ENCODE peak calls at places on chromosome 17, in six cellular contexts. X is A549, A is endothelial cell of umbilical vein, Y is GM12878, C is K562, V is HepG2. W is an unnamed sample.

GRCh38 chr17:80872999-80873951 is 118.4 kb upstream of the CHMP6 start:
- DNase-seq in X (peak), A (no peak), Y (no peak), C (no peak), V (no peak), W (peak)

GRCh38 chr17:71709974-71710373 is 410.8 kb upstream of the SOX9 start:
- DNase-seq in X (no peak), A (no peak), Y (no peak), C (no peak), V (no peak), W (no peak)

GRCh38 chr17:1040216-1040600 is 43.3 kb downstream of the TIMM22 start:
- DNase-seq in X (no peak), A (no peak), Y (no peak), C (no peak), V (peak), W (no peak)

GRCh38 chr17:44733753-44734152 is 25.0 kb upstream of the ADAM11 start:
- DNase-seq in X (peak), A (no peak), Y (no peak), C (no peak), V (peak), W (peak)

GRCh38 chr17:80944326-80944725 is 47.3 kb upstream of the CHMP6 start:
- DNase-seq in X (no peak), A (no peak), Y (no peak), C (no peak), V (no peak), W (no peak)

GRCh38 chr17:27546624-27547300 is 84.2 kb upstream of the LGALS9 start:
- DNase-seq in X (no peak), A (no peak), Y (peak), C (no peak), V (no peak), W (no peak)

GRCh38 chr17:65115721-65116312 is 21.4 kb upstream of the RGS9 start:
- DNase-seq in X (no peak), A (no peak), Y (no peak), C (no peak), V (no peak), W (no peak)

GRCh38 chr17:33526753-33527152 is 233.7 kb upstream of the ASIC2 start:
- DNase-seq in X (no peak), A (no peak), Y (no peak), C (no peak), V (no peak), W (no peak)

GRCh38 chr17:36949461-36949927 is 740 bp downstream of the AATF start:
- DNase-seq in X (no peak), A (no peak), Y (no peak), C (no peak), V (peak), W (no peak)

GRCh38 chr17:67575325-67575724 is 142.4 kb upstream of the NOL11 start:
- DNase-seq in X (no peak), A (no peak), Y (peak), C (no peak), V (peak), W (no peak)

GRCh38 chr17:79777166-79777843 is 643 bp upstream of the CBX2 start:
- DNase-seq in X (peak), A (peak), Y (no peak), C (peak), V (peak), W (peak)

GRCh38 chr17:79776378-79777165 is 1.4 kb upstream of the CBX2 start:
- DNase-seq in X (peak), A (peak), Y (no peak), C (no peak), V (peak), W (peak)

GRCh38 chr17:79778504-79779087 is 648 bp downstream of the CBX2 start:
- DNase-seq in X (no peak), A (no peak), Y (no peak), C (no peak), V (no peak), W (peak)

GRCh38 chr17:79779088-79779529 is 1.2 kb downstream of the CBX2 start:
- DNase-seq in X (no peak), A (no peak), Y (no peak), C (peak), V (no peak), W (peak)

DNA sequence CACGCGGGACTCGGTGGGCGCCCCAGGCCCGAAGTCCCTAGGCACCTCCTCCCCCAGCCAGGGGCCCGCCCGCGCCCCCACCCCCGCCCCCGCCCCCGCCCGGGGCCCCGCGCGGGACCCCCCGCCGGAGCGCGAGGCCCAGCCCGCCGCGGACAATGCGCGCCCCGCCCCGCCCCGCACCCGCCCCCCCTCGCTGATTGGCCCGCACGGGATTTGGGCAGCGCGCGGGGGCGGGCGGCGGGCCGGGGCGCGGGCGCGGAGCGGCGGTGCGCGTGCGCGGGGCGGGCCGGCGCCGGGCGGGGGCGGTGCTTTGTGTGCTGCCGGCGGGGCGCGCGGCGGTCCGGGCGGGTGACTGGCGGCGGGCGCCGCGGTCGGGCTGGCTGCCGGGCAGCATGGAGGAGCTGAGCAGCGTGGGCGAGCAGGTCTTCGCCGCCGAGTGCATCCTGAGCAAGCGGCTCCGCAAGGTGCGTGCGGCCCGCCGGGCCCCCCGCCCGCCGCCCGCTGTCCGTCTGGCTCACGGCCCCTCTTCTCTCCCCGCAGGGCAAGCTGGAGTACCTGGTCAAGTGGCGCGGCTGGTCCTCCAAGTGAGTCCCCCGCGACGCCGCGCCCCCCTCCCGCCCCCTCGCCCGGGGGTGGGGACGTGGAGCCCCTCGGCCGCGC is at the start of gene CBX2:
- DNase-seq in X (peak), A (peak), Y (no peak), C (peak), V (peak), W (peak)
- TF ChIP-seq CTCF in X (no peak), A (no peak), Y (no peak), C (no peak), V (no peak), W (no peak)

DNA sequence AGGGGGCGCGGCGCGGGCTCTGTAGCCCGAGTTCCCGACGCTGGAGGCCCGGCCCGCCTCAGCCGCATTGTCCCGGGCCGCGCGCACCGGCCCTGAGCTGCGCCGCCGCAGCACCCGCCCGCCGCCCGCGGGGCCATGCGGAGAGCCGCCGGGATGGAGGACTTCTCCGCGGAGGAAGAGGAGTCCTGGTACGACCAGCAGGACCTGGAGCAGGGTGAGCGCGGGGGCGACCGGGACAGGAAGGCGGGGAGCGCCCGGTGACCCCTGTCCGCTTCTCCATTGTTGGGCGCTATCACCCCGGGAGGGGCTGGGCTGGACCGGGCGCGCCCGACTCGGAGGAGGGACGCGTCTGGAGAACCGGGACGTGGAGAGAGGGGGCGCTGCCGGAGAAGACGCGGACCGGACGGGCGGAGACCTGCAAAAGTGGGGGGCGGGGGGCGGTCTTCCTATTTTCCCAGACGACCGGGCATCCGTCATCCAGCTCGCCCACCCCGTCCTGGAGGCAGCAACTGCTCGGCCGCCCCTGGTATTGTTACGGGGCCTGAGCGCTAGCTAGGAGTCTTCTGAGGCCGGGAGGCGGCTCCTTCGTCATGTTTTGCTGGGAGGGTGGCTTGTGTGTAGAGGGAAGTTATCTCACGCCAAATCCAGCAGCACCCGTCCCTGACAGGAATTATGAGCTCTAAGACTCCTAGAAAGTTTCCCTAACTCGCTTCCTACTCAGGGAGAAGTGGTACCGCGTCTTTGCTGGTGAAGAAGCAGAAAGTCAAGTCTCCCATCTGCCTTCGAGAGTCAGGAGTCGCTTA is 678 bp downstream of the CDR2L start:
- DNase-seq in X (no peak), A (peak), Y (no peak), C (peak), V (no peak), W (peak)
- TF ChIP-seq MYC in X (peak), A (no peak), Y (no peak), C (no peak), V (no peak), W (no peak)

DNA sequence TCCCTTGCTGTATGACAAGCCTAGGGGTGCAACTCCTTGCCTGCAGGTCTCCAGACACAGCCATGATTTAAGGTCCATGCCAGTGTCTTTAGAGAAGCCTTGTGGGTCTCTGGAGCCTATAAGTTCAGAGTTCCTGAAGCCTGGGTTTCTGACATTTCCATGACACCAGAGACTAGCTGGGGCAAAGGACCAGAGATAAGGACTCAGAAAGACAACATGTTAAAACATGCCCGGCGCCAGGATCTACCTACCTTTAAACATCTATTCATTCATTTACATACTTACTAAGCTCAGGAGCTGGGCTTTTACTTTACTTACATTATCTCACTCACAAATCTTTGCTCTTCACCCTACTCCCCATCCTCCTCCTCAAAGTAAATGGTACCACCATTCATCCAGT is 1.5 kb downstream of the MRPL27 start:
- DNase-seq in X (no peak), A (no peak), Y (no peak), C (no peak), V (no peak), W (no peak)
- H3K4me3 ChIP-seq in X (no peak), A (peak), Y (peak), C (peak), V (peak), W (peak)

GRCh38 chr17:50534222-50534978 is 1.9 kb downstream of the EPN3 start:
- DNase-seq in X (peak), A (no peak), Y (no peak), C (peak), V (no peak), W (no peak)
- TF ChIP-seq CTCF in X (peak), A (peak), Y (no peak), C (peak), V (peak), W (no peak)

GRCh38 chr17:17749025-17749772 is 67.9 kb downstream of the RAI1 start:
- DNase-seq in X (no peak), A (no peak), Y (no peak), C (no peak), V (no peak), W (peak)
- TF ChIP-seq MYC in X (no peak), A (no peak), Y (no peak), C (no peak), V (no peak), W (no peak)

GRCh38 chr17:31053076-31053475 is 41.7 kb upstream of the NF1 start:
- DNase-seq in X (no peak), A (no peak), Y (no peak), C (no peak), V (no peak), W (no peak)
- H3K4me3 ChIP-seq in X (no peak), A (no peak), Y (no peak), C (no peak), V (no peak), W (no peak)

DNA sequence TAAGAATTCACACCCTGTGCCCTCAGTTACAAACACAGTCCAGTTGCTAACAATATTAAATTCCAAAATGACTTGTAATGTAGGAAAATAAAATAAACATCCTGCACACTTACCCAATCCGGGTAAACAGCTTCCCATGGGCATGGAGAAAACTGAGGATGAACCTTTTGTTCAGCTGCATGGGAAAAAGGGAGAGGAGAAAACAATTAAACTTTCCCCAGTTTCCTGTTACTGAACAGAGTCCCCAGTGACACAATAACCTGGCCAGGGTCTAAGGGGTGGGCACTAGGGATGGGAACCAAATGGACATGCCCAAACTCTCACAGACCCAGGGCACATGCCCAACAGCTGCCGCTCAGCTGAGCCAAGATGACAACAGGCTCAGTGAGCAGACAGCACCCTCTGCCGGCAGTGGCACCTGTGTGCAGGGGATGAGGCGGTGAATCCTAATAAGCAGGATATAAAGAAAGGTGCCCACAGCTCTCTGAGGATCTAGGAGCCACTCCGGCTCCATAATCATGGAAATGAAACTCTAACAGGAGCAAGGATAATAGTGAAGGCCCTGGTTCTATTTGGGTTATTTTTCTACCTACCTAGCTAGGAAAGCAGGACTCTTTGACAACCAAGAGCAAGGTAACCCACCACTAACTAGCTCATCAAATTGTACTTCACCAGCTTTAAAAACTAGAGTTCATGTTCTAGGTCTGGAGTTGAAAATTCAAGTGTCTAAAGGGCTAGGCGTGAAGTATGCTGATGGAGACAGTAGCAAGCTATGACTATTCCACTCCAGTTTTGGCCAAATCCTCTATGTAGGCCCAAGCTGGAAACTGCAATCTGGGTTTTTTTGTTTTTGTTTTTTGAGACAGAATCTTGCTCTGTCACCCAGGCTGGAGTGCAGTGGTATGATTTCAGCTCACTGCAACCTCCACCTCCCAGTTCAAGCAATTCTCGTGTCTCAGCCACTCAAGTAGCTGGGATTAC is 58.8 kb downstream of the SMG6 start:
- DNase-seq in X (peak), A (peak), Y (no peak), C (peak), V (peak), W (peak)
- TF ChIP-seq CTCF in X (peak), A (peak), Y (peak), C (peak), V (peak), W (peak)

GRCh38 chr17:12667299-12667958 is 1.7 kb downstream of the MYOCD start:
- DNase-seq in X (peak), A (peak), Y (no peak), C (peak), V (peak), W (peak)
- TF ChIP-seq MYC in X (no peak), A (no peak), Y (no peak), C (no peak), V (no peak), W (no peak)

GRCh38 chr17:62627904-62628603 is 584 bp downstream of the MRC2 start:
- DNase-seq in X (peak), A (peak), Y (no peak), C (peak), V (no peak), W (peak)

GRCh38 chr17:62625870-62626200 is 1.6 kb upstream of the MRC2 start:
- DNase-seq in X (no peak), A (no peak), Y (no peak), C (no peak), V (no peak), W (no peak)

GRCh38 chr17:62625184-62625869 is 2.1 kb upstream of the MRC2 start:
- DNase-seq in X (no peak), A (no peak), Y (no peak), C (no peak), V (no peak), W (peak)

GRCh38 chr17:62627219-62627903 is at the start of gene MRC2:
- DNase-seq in X (peak), A (peak), Y (no peak), C (peak), V (no peak), W (peak)

GRCh38 chr17:62626719-62627218 is 701 bp upstream of the MRC2 start:
- DNase-seq in X (peak), A (no peak), Y (no peak), C (peak), V (peak), W (peak)
- H3K4me3 ChIP-seq in X (peak), A (peak), Y (peak), C (peak), V (peak), W (peak)